ENCODE peak calls at places on chromosome 17, in eight cellular contexts. One of them, this sample, is unnamed.

GRCh38 chr17:66272699-66273390 is 29.6 kb upstream of the PRKCA start:
- DNase-seq in HT1080: peak
- DNase-seq in ELF-1: no peak
- DNase-seq in NCI-H774: no peak
- DNase-seq in lung: no peak
- DNase-seq in CMK: no peak
- DNase-seq in amniotic stem cell: peak
- DNase-seq in cortex of kidney: no peak
- DNase-seq in this sample: peak

GRCh38 chr17:79699386-79700036 is 31.2 kb upstream of the ENPP7 start:
- DNase-seq in HT1080: no peak
- DNase-seq in ELF-1: no peak
- DNase-seq in NCI-H774: no peak
- DNase-seq in lung: no peak
- DNase-seq in CMK: no peak
- DNase-seq in amniotic stem cell: no peak
- DNase-seq in cortex of kidney: no peak
- DNase-seq in this sample: no peak

GRCh38 chr17:53387745-53388144 is 435.0 kb upstream of the KIF2B start:
- DNase-seq in HT1080: no peak
- DNase-seq in ELF-1: no peak
- DNase-seq in NCI-H774: no peak
- DNase-seq in lung: no peak
- DNase-seq in CMK: no peak
- DNase-seq in amniotic stem cell: no peak
- DNase-seq in cortex of kidney: no peak
- DNase-seq in this sample: no peak

GRCh38 chr17:41190328-41190727 is 641 bp downstream of the KRTAP9-1 start:
- DNase-seq in HT1080: no peak
- DNase-seq in ELF-1: no peak
- DNase-seq in NCI-H774: peak
- DNase-seq in lung: no peak
- DNase-seq in CMK: no peak
- DNase-seq in amniotic stem cell: no peak
- DNase-seq in cortex of kidney: no peak
- DNase-seq in this sample: no peak

GRCh38 chr17:68433211-68433610 is 24.1 kb downstream of the WIPI1 start:
- DNase-seq in HT1080: no peak
- DNase-seq in ELF-1: no peak
- DNase-seq in NCI-H774: no peak
- DNase-seq in lung: no peak
- DNase-seq in CMK: no peak
- DNase-seq in amniotic stem cell: no peak
- DNase-seq in cortex of kidney: no peak
- DNase-seq in this sample: no peak

GRCh38 chr17:75262112-75262606 is 480 bp downstream of the MRPS7 start:
- DNase-seq in HT1080: no peak
- DNase-seq in ELF-1: peak
- DNase-seq in NCI-H774: no peak
- DNase-seq in lung: no peak
- DNase-seq in CMK: no peak
- DNase-seq in amniotic stem cell: no peak
- DNase-seq in cortex of kidney: no peak
- DNase-seq in this sample: peak

GRCh38 chr17:42850964-42851363 is at the start of gene AOC3:
- DNase-seq in HT1080: no peak
- DNase-seq in ELF-1: no peak
- DNase-seq in NCI-H774: no peak
- DNase-seq in lung: no peak
- DNase-seq in CMK: no peak
- DNase-seq in amniotic stem cell: no peak
- DNase-seq in cortex of kidney: no peak
- DNase-seq in this sample: no peak

GRCh38 chr17:20073056-20073979 is 64.2 kb downstream of the SPECC1 start:
- DNase-seq in HT1080: peak
- DNase-seq in ELF-1: no peak
- DNase-seq in NCI-H774: no peak
- DNase-seq in lung: peak
- DNase-seq in CMK: peak
- DNase-seq in amniotic stem cell: no peak
- DNase-seq in cortex of kidney: no peak
- DNase-seq in this sample: no peak

GRCh38 chr17:17672453-17673368 is 8.5 kb upstream of the RAI1 start:
- DNase-seq in HT1080: peak
- DNase-seq in ELF-1: no peak
- DNase-seq in NCI-H774: no peak
- DNase-seq in lung: no peak
- DNase-seq in CMK: no peak
- DNase-seq in amniotic stem cell: no peak
- DNase-seq in cortex of kidney: no peak
- DNase-seq in this sample: no peak